ENCODE peak calls at places on chromosomes 1 and 21, in ten cellular contexts. One of them, this sample, is unnamed.
A peak's percentile ranks its signal among the peaks of the same experiment; 100 is the strongest.

GRCh38 chr1:25435315-25436103 is 4.8 kb downstream of the MACO1 start:
- DNase-seq in mesendoderm: no peak
- DNase-seq in left colon: no peak
- DNase-seq in T follicular helper cell: no peak
- DNase-seq in NCI-H1436 treated with DMSO at 0.1 percent for 48 hours: no peak
- DNase-seq in A172: no peak
- DNase-seq in activated gamma-delta T cell treated with Interleukin-2 at 50 U/mL for 16 hours: no peak
- DNase-seq in brain microvascular endothelial cell: no peak
- DNase-seq in stimulated activated CD8-positive, alpha-beta memory T cell treated with anti-CD3 and anti-CD28 coated beads, Interleukin-4, amount 100 ng/mL, for 1 hour: no peak
- DNase-seq in tibial nerve: no peak
- DNase-seq in this sample: peak; percentile 27

GRCh38 chr1:203660069-203660468 is 33.4 kb downstream of the ATP2B4 start:
- DNase-seq in mesendoderm: no peak
- DNase-seq in left colon: no peak
- DNase-seq in T follicular helper cell: no peak
- DNase-seq in NCI-H1436 treated with DMSO at 0.1 percent for 48 hours: no peak
- DNase-seq in A172: no peak
- DNase-seq in activated gamma-delta T cell treated with Interleukin-2 at 50 U/mL for 16 hours: no peak
- DNase-seq in brain microvascular endothelial cell: no peak
- DNase-seq in stimulated activated CD8-positive, alpha-beta memory T cell treated with anti-CD3 and anti-CD28 coated beads, Interleukin-4, amount 100 ng/mL, for 1 hour: no peak
- DNase-seq in tibial nerve: no peak
- DNase-seq in this sample: no peak

GRCh38 chr1:208298593-208299233 is 54.5 kb upstream of the PLXNA2 start:
- DNase-seq in mesendoderm: no peak
- DNase-seq in left colon: peak; percentile 43
- DNase-seq in T follicular helper cell: no peak
- DNase-seq in NCI-H1436 treated with DMSO at 0.1 percent for 48 hours: peak; percentile 87
- DNase-seq in A172: no peak
- DNase-seq in activated gamma-delta T cell treated with Interleukin-2 at 50 U/mL for 16 hours: no peak
- DNase-seq in brain microvascular endothelial cell: no peak
- DNase-seq in stimulated activated CD8-positive, alpha-beta memory T cell treated with anti-CD3 and anti-CD28 coated beads, Interleukin-4, amount 100 ng/mL, for 1 hour: no peak
- DNase-seq in tibial nerve: no peak
- DNase-seq in this sample: no peak

GRCh38 chr21:26236281-26236680 is 65.7 kb upstream of the APP start:
- DNase-seq in mesendoderm: no peak
- DNase-seq in left colon: no peak
- DNase-seq in T follicular helper cell: no peak
- DNase-seq in NCI-H1436 treated with DMSO at 0.1 percent for 48 hours: no peak
- DNase-seq in A172: no peak
- DNase-seq in activated gamma-delta T cell treated with Interleukin-2 at 50 U/mL for 16 hours: no peak
- DNase-seq in brain microvascular endothelial cell: no peak
- DNase-seq in stimulated activated CD8-positive, alpha-beta memory T cell treated with anti-CD3 and anti-CD28 coated beads, Interleukin-4, amount 100 ng/mL, for 1 hour: no peak
- DNase-seq in tibial nerve: no peak
- DNase-seq in this sample: no peak

GRCh38 chr1:8598060-8598724 is 219.2 kb downstream of the RERE start:
- DNase-seq in mesendoderm: peak; percentile 57
- DNase-seq in left colon: peak; percentile 37
- DNase-seq in T follicular helper cell: no peak
- DNase-seq in NCI-H1436 treated with DMSO at 0.1 percent for 48 hours: no peak
- DNase-seq in A172: no peak
- DNase-seq in activated gamma-delta T cell treated with Interleukin-2 at 50 U/mL for 16 hours: no peak
- DNase-seq in brain microvascular endothelial cell: peak; percentile 49
- DNase-seq in stimulated activated CD8-positive, alpha-beta memory T cell treated with anti-CD3 and anti-CD28 coated beads, Interleukin-4, amount 100 ng/mL, for 1 hour: no peak
- DNase-seq in tibial nerve: peak; percentile 33
- DNase-seq in this sample: peak; percentile 38

GRCh38 chr1:109641341-109641740 is 14.6 kb upstream of the GSTM4 start:
- DNase-seq in mesendoderm: no peak
- DNase-seq in left colon: no peak
- DNase-seq in T follicular helper cell: no peak
- DNase-seq in NCI-H1436 treated with DMSO at 0.1 percent for 48 hours: no peak
- DNase-seq in A172: no peak
- DNase-seq in activated gamma-delta T cell treated with Interleukin-2 at 50 U/mL for 16 hours: no peak
- DNase-seq in brain microvascular endothelial cell: no peak
- DNase-seq in stimulated activated CD8-positive, alpha-beta memory T cell treated with anti-CD3 and anti-CD28 coated beads, Interleukin-4, amount 100 ng/mL, for 1 hour: no peak
- DNase-seq in tibial nerve: peak; percentile 2
- DNase-seq in this sample: no peak

GRCh38 chr1:183218039-183218618 is 32.1 kb downstream of the LAMC2 start:
- DNase-seq in mesendoderm: no peak
- DNase-seq in left colon: no peak
- DNase-seq in T follicular helper cell: no peak
- DNase-seq in NCI-H1436 treated with DMSO at 0.1 percent for 48 hours: peak; percentile 26
- DNase-seq in A172: no peak
- DNase-seq in activated gamma-delta T cell treated with Interleukin-2 at 50 U/mL for 16 hours: no peak
- DNase-seq in brain microvascular endothelial cell: no peak
- DNase-seq in stimulated activated CD8-positive, alpha-beta memory T cell treated with anti-CD3 and anti-CD28 coated beads, Interleukin-4, amount 100 ng/mL, for 1 hour: no peak
- DNase-seq in tibial nerve: no peak
- DNase-seq in this sample: no peak

GRCh38 chr1:52288286-52288685 is 77.7 kb downstream of the CC2D1B start:
- DNase-seq in mesendoderm: peak; percentile 10
- DNase-seq in left colon: no peak
- DNase-seq in T follicular helper cell: no peak
- DNase-seq in NCI-H1436 treated with DMSO at 0.1 percent for 48 hours: no peak
- DNase-seq in A172: peak; percentile 1
- DNase-seq in activated gamma-delta T cell treated with Interleukin-2 at 50 U/mL for 16 hours: no peak
- DNase-seq in brain microvascular endothelial cell: peak; percentile 55
- DNase-seq in stimulated activated CD8-positive, alpha-beta memory T cell treated with anti-CD3 and anti-CD28 coated beads, Interleukin-4, amount 100 ng/mL, for 1 hour: no peak
- DNase-seq in tibial nerve: no peak
- DNase-seq in this sample: peak; percentile 11

GRCh38 chr21:38525454-38525853 is 27.2 kb upstream of the ERG start:
- DNase-seq in mesendoderm: no peak
- DNase-seq in left colon: no peak
- DNase-seq in T follicular helper cell: no peak
- DNase-seq in NCI-H1436 treated with DMSO at 0.1 percent for 48 hours: no peak
- DNase-seq in A172: no peak
- DNase-seq in activated gamma-delta T cell treated with Interleukin-2 at 50 U/mL for 16 hours: no peak
- DNase-seq in brain microvascular endothelial cell: no peak
- DNase-seq in stimulated activated CD8-positive, alpha-beta memory T cell treated with anti-CD3 and anti-CD28 coated beads, Interleukin-4, amount 100 ng/mL, for 1 hour: no peak
- DNase-seq in tibial nerve: no peak
- DNase-seq in this sample: no peak

GRCh38 chr21:20265704-20266368 is 732.4 kb upstream of the NCAM2 start:
- DNase-seq in mesendoderm: no peak
- DNase-seq in left colon: no peak
- DNase-seq in T follicular helper cell: no peak
- DNase-seq in NCI-H1436 treated with DMSO at 0.1 percent for 48 hours: no peak
- DNase-seq in A172: no peak
- DNase-seq in activated gamma-delta T cell treated with Interleukin-2 at 50 U/mL for 16 hours: no peak
- DNase-seq in brain microvascular endothelial cell: no peak
- DNase-seq in stimulated activated CD8-positive, alpha-beta memory T cell treated with anti-CD3 and anti-CD28 coated beads, Interleukin-4, amount 100 ng/mL, for 1 hour: no peak
- DNase-seq in tibial nerve: no peak
- DNase-seq in this sample: no peak

GRCh38 chr1:111654839-111655238 is 35.2 kb downstream of the RAP1A start:
- DNase-seq in mesendoderm: no peak
- DNase-seq in left colon: no peak
- DNase-seq in T follicular helper cell: no peak
- DNase-seq in NCI-H1436 treated with DMSO at 0.1 percent for 48 hours: no peak
- DNase-seq in A172: no peak
- DNase-seq in activated gamma-delta T cell treated with Interleukin-2 at 50 U/mL for 16 hours: no peak
- DNase-seq in brain microvascular endothelial cell: no peak
- DNase-seq in stimulated activated CD8-positive, alpha-beta memory T cell treated with anti-CD3 and anti-CD28 coated beads, Interleukin-4, amount 100 ng/mL, for 1 hour: no peak
- DNase-seq in tibial nerve: no peak
- DNase-seq in this sample: no peak

GRCh38 chr1:218383681-218384080 is 38.5 kb downstream of the TGFB2 start:
- DNase-seq in mesendoderm: no peak
- DNase-seq in left colon: no peak
- DNase-seq in T follicular helper cell: no peak
- DNase-seq in NCI-H1436 treated with DMSO at 0.1 percent for 48 hours: no peak
- DNase-seq in A172: peak; percentile 27
- DNase-seq in activated gamma-delta T cell treated with Interleukin-2 at 50 U/mL for 16 hours: no peak
- DNase-seq in brain microvascular endothelial cell: no peak
- DNase-seq in stimulated activated CD8-positive, alpha-beta memory T cell treated with anti-CD3 and anti-CD28 coated beads, Interleukin-4, amount 100 ng/mL, for 1 hour: no peak
- DNase-seq in tibial nerve: no peak
- DNase-seq in this sample: no peak

GRCh38 chr1:154962238-154962678 is 676 bp upstream of the PYGO2 start:
- DNase-seq in mesendoderm: peak; percentile 60
- DNase-seq in left colon: no peak
- DNase-seq in T follicular helper cell: no peak
- DNase-seq in NCI-H1436 treated with DMSO at 0.1 percent for 48 hours: no peak
- DNase-seq in A172: no peak
- DNase-seq in activated gamma-delta T cell treated with Interleukin-2 at 50 U/mL for 16 hours: no peak
- DNase-seq in brain microvascular endothelial cell: no peak
- DNase-seq in stimulated activated CD8-positive, alpha-beta memory T cell treated with anti-CD3 and anti-CD28 coated beads, Interleukin-4, amount 100 ng/mL, for 1 hour: no peak
- DNase-seq in tibial nerve: peak; percentile 24
- DNase-seq in this sample: peak; percentile 42

GRCh38 chr1:46413596-46413985 is 19.5 kb downstream of the FAAH start:
- DNase-seq in mesendoderm: peak; percentile 75
- DNase-seq in left colon: no peak
- DNase-seq in T follicular helper cell: no peak
- DNase-seq in NCI-H1436 treated with DMSO at 0.1 percent for 48 hours: no peak
- DNase-seq in A172: no peak
- DNase-seq in activated gamma-delta T cell treated with Interleukin-2 at 50 U/mL for 16 hours: no peak
- DNase-seq in brain microvascular endothelial cell: peak; percentile 11
- DNase-seq in stimulated activated CD8-positive, alpha-beta memory T cell treated with anti-CD3 and anti-CD28 coated beads, Interleukin-4, amount 100 ng/mL, for 1 hour: no peak
- DNase-seq in tibial nerve: no peak
- DNase-seq in this sample: peak; percentile 20

This sample was measured in epithelial cell of esophagus.